ENCODE peak calls at places on chromosomes 2 and 18, in seven cellular contexts. A is IMR-90; J is GM06990; P is mammary epithelial cell; I is HEK293T; Q is stimulated activated CD4-positive, alpha-beta T cell treated with anti-CD3 and anti-CD28 coated beads, Interleukin-15, amount 100 ng/mL, for 1 hour; Y is NCI-H748 treated with DMSO at 0.1 percent for 48 hours. K is an unnamed sample.

GRCh38 chr2:207683438-207683837 is 28.0 kb upstream of the CCNYL1 start:
- DNase-seq in J (no peak), I (no peak), Q (no peak), A (no peak), P (no peak), Y (no peak), K (no peak)

GRCh38 chr2:1881502-1881901 is 137.2 kb upstream of the PXDN start:
- DNase-seq in A (no peak), Y (no peak), P (no peak), J (no peak), Q (no peak), I (no peak), K (no peak)

GRCh38 chr2:48733067-48733503 is 22.4 kb downstream of the LHCGR start:
- DNase-seq in J (no peak), Y (peak), I (peak), Q (no peak), A (no peak), P (no peak), K (no peak)

GRCh38 chr18:14962626-14963025 is 214.7 kb downstream of the ANKRD30B start:
- DNase-seq in A (no peak), P (no peak), Y (no peak), J (no peak), I (no peak), Q (no peak), K (no peak)

GRCh38 chr2:233240897-233241296 is 10.6 kb upstream of the ATG16L1 start:
- DNase-seq in I (no peak), P (peak), J (peak), Q (no peak), Y (no peak), A (no peak), K (no peak)

GRCh38 chr2:240513544-240514287 is 44.1 kb downstream of the ANKMY1 start:
- DNase-seq in Y (peak), J (peak), Q (peak), P (peak), A (peak), I (peak), K (peak)

GRCh38 chr2:238786379-238786778 is 61.5 kb upstream of the TWIST2 start:
- DNase-seq in J (no peak), Y (no peak), I (no peak), P (no peak), Q (no peak), A (no peak), K (no peak)

GRCh38 chr2:166090346-166090745 is 37.5 kb downstream of the SCN1A start:
- DNase-seq in J (no peak), I (no peak), Y (no peak), P (no peak), Q (no peak), A (peak), K (no peak)

GRCh38 chr2:216201687-216202306 is 92.6 kb downstream of the XRCC5 start:
- DNase-seq in A (no peak), P (no peak), I (no peak), Y (no peak), Q (no peak), J (no peak), K (no peak)

GRCh38 chr18:60981651-60982050 is 351.6 kb upstream of the CDH20 start:
- DNase-seq in P (no peak), A (no peak), Y (no peak), I (no peak), Q (no peak), J (no peak), K (no peak)

GRCh38 chr18:37309059-37309458 is 256.5 kb downstream of the CELF4 start:
- DNase-seq in Q (no peak), I (no peak), Y (no peak), J (no peak), A (no peak), P (peak), K (no peak)

GRCh38 chr18:56124186-56124585 is 514.2 kb downstream of the TXNL1 start:
- DNase-seq in J (no peak), Q (no peak), A (peak), P (peak), I (no peak), Y (no peak), K (no peak)

K was measured in activated gamma-delta T cell.